ENCODE peak calls at places on chromosomes 7 and 10, in seven cellular contexts. H is Peyer's patch, Y is astrocyte, W is right lobe of liver, G is AG04450, B is pancreas, V is breast epithelium. K is an unnamed sample.

GRCh38 chr10:69807696-69808095 is 6.0 kb downstream of the COL13A1 start:
- DNase-seq in G (no peak), H (no peak), V (no peak), B (no peak), Y (peak; percentile 54), W (no peak), K (no peak)

GRCh38 chr7:46759711-46760480 is 822.0 kb downstream of the TNS3 start:
- DNase-seq in Y (peak; percentile 78), W (no peak), B (no peak), H (no peak), G (no peak), V (no peak), K (no peak)

GRCh38 chr7:149762610-149763009 is 10.8 kb downstream of the ZNF467 start:
- DNase-seq in H (no peak), B (no peak), W (no peak), G (no peak), V (no peak), Y (no peak), K (no peak)

GRCh38 chr7:89602984-89603383 is 551.3 kb upstream of the STEAP1 start:
- DNase-seq in V (no peak), Y (no peak), H (no peak), G (no peak), W (no peak), B (no peak), K (no peak)

GRCh38 chr10:5629789-5630436 is 36.5 kb downstream of the ASB13 start:
- DNase-seq in W (peak; percentile 77), H (peak; percentile 93), G (peak; percentile 90), V (no peak), B (no peak), Y (peak; percentile 61), K (no peak)

GRCh38 chr10:21048086-21048485 is 151.0 kb upstream of the NEBL start:
- DNase-seq in B (no peak), V (no peak), H (no peak), G (no peak), Y (no peak), W (no peak), K (no peak)

GRCh38 chr7:102012941-102013461 is 195.6 kb downstream of the CUX1 start:
- DNase-seq in W (no peak), B (no peak), Y (peak; percentile 44), V (no peak), G (peak; percentile 43), H (no peak), K (no peak)

GRCh38 chr10:131561897-131562296 is 250.4 kb upstream of the TCERG1L start:
- DNase-seq in B (no peak), G (no peak), V (no peak), Y (no peak), W (no peak), H (no peak), K (no peak)

GRCh38 chr7:157890921-157891401 is 554.2 kb downstream of the DNAJB6 start:
- DNase-seq in G (no peak), Y (no peak), B (no peak), H (no peak), W (no peak), V (no peak), K (no peak)

GRCh38 chr7:36969376-36969775 is 245.1 kb upstream of the AOAH start:
- DNase-seq in Y (no peak), H (peak; percentile 63), G (no peak), W (no peak), V (no peak), B (no peak), K (no peak)

GRCh38 chr10:70557876-70558275 is 44.7 kb downstream of the PRF1 start:
- DNase-seq in H (no peak), B (no peak), W (no peak), G (no peak), V (no peak), Y (no peak), K (no peak)

GRCh38 chr10:43598447-43598846 is 7.8 kb upstream of the ZNF485 start:
- DNase-seq in W (no peak), B (no peak), G (no peak), V (no peak), Y (no peak), H (no peak), K (no peak)

GRCh38 chr10:21978191-21978862 is 25.2 kb downstream of the DNAJC1 start:
- DNase-seq in V (no peak), Y (peak; percentile 80), G (no peak), W (no peak), B (no peak), H (no peak), K (no peak)

GRCh38 chr10:44908071-44908709 is 2.9 kb upstream of the TMEM72 start:
- DNase-seq in B (no peak), W (no peak), H (no peak), Y (peak; percentile 16), V (no peak), G (peak; percentile 34), K (no peak)

GRCh38 chr10:32000937-32001336 is 55.3 kb downstream of the KIF5B start:
- DNase-seq in G (no peak), W (no peak), B (no peak), V (no peak), H (no peak), Y (peak; percentile 64), K (no peak)

GRCh38 chr10:31999836-32000235 is 56.4 kb downstream of the KIF5B start:
- DNase-seq in W (no peak), V (no peak), Y (no peak), B (no peak), G (no peak), H (no peak), K (no peak)

GRCh38 chr10:32007026-32007425 is 49.2 kb downstream of the KIF5B start:
- DNase-seq in H (no peak), B (no peak), G (no peak), W (no peak), V (no peak), Y (no peak), K (no peak)

GRCh38 chr10:32004161-32004591 is 52.0 kb downstream of the KIF5B start:
- DNase-seq in Y (no peak), H (peak; percentile 51), V (no peak), W (peak; percentile 75), G (no peak), B (peak; percentile 79), K (no peak)

DNA sequence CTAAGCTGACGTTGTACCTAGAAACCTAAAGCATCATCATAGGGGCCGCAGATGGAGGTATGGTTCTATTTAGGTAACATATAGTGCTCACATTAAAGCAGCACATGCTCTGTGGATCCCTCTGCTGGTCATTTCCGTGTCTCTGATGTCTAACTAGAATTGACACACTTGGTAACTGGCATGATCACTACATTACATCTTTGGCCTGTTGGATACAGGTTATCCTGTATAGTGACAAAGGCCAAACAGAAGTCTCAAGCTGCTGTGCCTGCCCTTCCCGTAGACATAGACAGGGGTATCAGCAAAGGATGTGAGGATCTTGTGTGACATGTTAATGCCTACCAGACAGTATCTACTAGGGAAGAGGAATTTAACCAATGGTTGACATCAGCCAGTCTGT is 51.2 kb downstream of the KIF5B start:
- DNase-seq in Y (peak; percentile 19), W (no peak), H (peak; percentile 67), B (no peak), G (peak; percentile 10), V (no peak), K (no peak)
- TF ChIP-seq CTCF in Y (peak; percentile 59), W (peak; percentile 41), H (peak; percentile 69), B (no peak), G (peak; percentile 74), V (no peak), K (peak; percentile 32)

DNA sequence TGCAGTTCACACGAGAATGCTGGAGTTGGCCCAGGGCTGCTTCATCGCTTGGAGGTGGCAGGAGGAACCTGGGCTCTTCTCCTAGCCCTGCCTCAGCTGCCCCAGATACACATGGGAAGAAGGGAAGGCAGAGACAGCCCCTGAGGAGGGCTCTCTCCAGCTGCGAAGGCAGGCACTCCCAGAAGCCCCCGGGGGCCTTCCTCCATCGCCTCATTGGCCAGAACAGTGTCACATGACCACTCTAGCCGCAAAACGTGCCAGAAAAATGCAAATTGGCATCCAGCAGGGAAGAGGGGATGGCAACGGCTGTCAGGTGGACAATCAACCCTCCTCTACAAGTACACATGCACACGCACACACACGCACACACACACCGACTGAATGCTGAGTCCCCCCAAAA is 217.8 kb upstream of the FRMD4A start:
- DNase-seq in Y (no peak), V (no peak), W (no peak), H (no peak), B (no peak), G (no peak), K (no peak)
- H3K27ac ChIP-seq in Y (no peak overlapping the region), V (no peak overlapping the region), W (no peak overlapping the region), H (no peak overlapping the region), B (no peak overlapping the region), G (no peak overlapping the region), K (no peak overlapping the region)

GRCh38 chr10:15168296-15168780 is at the start of gene NMT2:
- DNase-seq in B (peak; percentile 96), Y (peak; percentile 55), G (no peak), H (no peak), V (peak; percentile 83), W (peak; percentile 93), K (peak; percentile 60)
- TF ChIP-seq CTCF in B (no peak), Y (no peak), G (peak; percentile 49), H (peak; percentile 64), V (no peak), W (peak; percentile 33), K (peak; percentile 27)

GRCh38 chr10:12707461-12708185 is 293.9 kb downstream of the CCDC3 start:
- DNase-seq in G (peak; percentile 91), H (no peak), V (no peak), Y (peak; percentile 98), B (no peak), W (no peak), K (no peak)
- H3K27ac ChIP-seq in G (peak overlapping the region; percentile 90), H (peak overlapping the region; percentile 69), V (peak overlapping the region; percentile 78), Y (peak overlapping the region; percentile 91), B (no peak overlapping the region), W (no peak overlapping the region), K (peak overlapping the region; percentile 74)

DNA sequence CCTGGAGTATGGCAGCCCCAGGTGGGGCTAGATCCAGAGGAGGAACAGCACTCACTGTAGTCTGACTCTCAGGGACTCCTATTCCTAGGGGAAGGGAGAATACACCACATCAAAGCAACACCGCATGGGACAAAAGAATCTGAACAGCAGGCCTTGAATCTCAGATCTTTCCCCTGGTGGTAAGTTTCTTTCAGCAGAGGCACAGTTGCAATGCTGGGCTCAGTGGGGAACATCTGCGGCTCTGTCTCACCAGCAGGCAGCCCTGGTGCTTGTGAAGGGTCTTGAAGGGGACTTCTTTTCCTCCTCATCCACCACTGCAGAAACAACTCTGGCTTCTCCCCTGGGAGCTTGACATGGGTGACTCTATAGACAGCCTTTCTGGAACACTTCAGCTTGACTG is 111.2 kb upstream of the ARHGAP21 start:
- DNase-seq in B (no peak), V (no peak), G (no peak), Y (no peak), H (no peak), W (no peak), K (no peak)
- TF ChIP-seq CTCF in B (no peak), V (no peak), G (no peak), Y (no peak), H (no peak), W (no peak), K (no peak)

GRCh38 chr10:680745-681144 is 8.7 kb downstream of the DIP2C start:
- DNase-seq in B (no peak), Y (no peak), H (no peak), V (no peak), G (no peak), W (no peak), K (no peak)
- H3K27ac ChIP-seq in B (no peak overlapping the region), Y (no peak overlapping the region), H (no peak overlapping the region), V (no peak overlapping the region), G (no peak overlapping the region), W (no peak overlapping the region), K (no peak overlapping the region)

K was measured in esophagus squamous epithelium.